ENCODE peak calls at places on chromosomes 12 and 14, in five cellular contexts. Z is naive thymus-derived CD4-positive, alpha-beta T cell; K is endothelial cell of umbilical vein; G is CD4-positive, alpha-beta memory T cell; H is aorta. I is an unnamed sample.

GRCh38 chr12:116375278-116375842 is 97.9 kb upstream of the MED13L start:
- DNase-seq in Z (no peak), K (no peak), G (no peak), H (peak; percentile 25), I (no peak)

GRCh38 chr14:104322531-104323466 is 184.4 kb downstream of the KIF26A start:
- DNase-seq in Z (no peak), K (no peak), G (no peak), H (no peak), I (no peak)

GRCh38 chr12:121958521-121959240 is 40.3 kb downstream of the CFAP251 start:
- DNase-seq in Z (no peak), K (no peak), G (no peak), H (no peak), I (no peak)

GRCh38 chr14:49907186-49907585 is 14.3 kb downstream of the ARF6 start:
- DNase-seq in Z (no peak), K (peak; percentile 54), G (no peak), H (no peak), I (no peak)

GRCh38 chr12:18905134-18905533 is 167.2 kb downstream of the CAPZA3 start:
- DNase-seq in Z (no peak), K (no peak), G (no peak), H (no peak), I (no peak)

GRCh38 chr14:102510616-102511520 is 1.3 kb upstream of the ANKRD9 start:
- DNase-seq in Z (peak; percentile 17), K (no peak), G (no peak), H (no peak), I (no peak)

GRCh38 chr14:94293578-94293924 is 483 bp upstream of the SERPINA10 start:
- DNase-seq in Z (no peak), K (no peak), G (no peak), H (no peak), I (no peak)

GRCh38 chr14:69356903-69357543 is 41.1 kb downstream of the ERH start:
- DNase-seq in Z (no peak), K (no peak), G (no peak), H (no peak), I (no peak)

GRCh38 chr14:105087963-105088811 is 23.0 kb upstream of the GPR132 start:
- DNase-seq in Z (no peak), K (no peak), G (no peak), H (peak; percentile 91), I (no peak)

GRCh38 chr12:93361159-93361919 is 16.4 kb upstream of the NUDT4 start:
- DNase-seq in Z (no peak), K (no peak), G (no peak), H (no peak), I (no peak)

GRCh38 chr12:127675936-127676335 is 591.0 kb upstream of the TMEM132C start:
- DNase-seq in Z (no peak), K (no peak), G (no peak), H (no peak), I (no peak)

GRCh38 chr12:119669744-119670472 is 2.0 kb downstream of the PRKAB1 start:
- DNase-seq in Z (no peak), K (peak; percentile 63), G (no peak), H (no peak), I (no peak)

GRCh38 chr14:55255185-55255584 is 16.0 kb upstream of the FBXO34 start:
- DNase-seq in Z (no peak), K (no peak), G (no peak), H (no peak), I (no peak)

GRCh38 chr12:122001379-122002209 is 20.1 kb upstream of the BCL7A start:
- DNase-seq in Z (no peak), K (no peak), G (no peak), H (peak; percentile 31), I (no peak)

GRCh38 chr12:13097526-13097925 is 5.9 kb downstream of the GSG1 start:
- DNase-seq in Z (no peak), K (no peak), G (no peak), H (no peak), I (no peak)

GRCh38 chr12:103249614-103250013 is 246.2 kb downstream of the C12orf42 start:
- DNase-seq in Z (no peak), K (no peak), G (no peak), H (no peak), I (no peak)

GRCh38 chr14:75476274-75476995 is 45.8 kb upstream of the BATF start:
- DNase-seq in Z (no peak), K (no peak), G (no peak), H (peak; percentile 73), I (no peak)

GRCh38 chr12:98440165-98440581 is 75.2 kb upstream of the TMPO start:
- DNase-seq in Z (no peak), K (peak; percentile 95), G (no peak), H (no peak), I (no peak)

GRCh38 chr12:51488281-51488680 is 63.6 kb downstream of the SLC4A8 start:
- DNase-seq in Z (no peak), K (no peak), G (no peak), H (no peak), I (no peak)

GRCh38 chr12:47823422-47824086 is 3.9 kb upstream of the HDAC7 start:
- DNase-seq in Z (no peak), K (no peak), G (no peak), H (no peak), I (no peak)

GRCh38 chr14:49549881-49550280 is 36.3 kb downstream of the RPS29 start:
- DNase-seq in Z (no peak), K (no peak), G (no peak), H (no peak), I (no peak)

GRCh38 chr12:25386823-25387134 is 136.1 kb upstream of the KRAS start:
- DNase-seq in Z (no peak), K (no peak), G (no peak), H (no peak), I (no peak)

GRCh38 chr12:123141615-123142517 is 9.0 kb downstream of the PITPNM2 start:
- DNase-seq in Z (no peak), K (peak; percentile 72), G (no peak), H (peak; percentile 83), I (no peak)

GRCh38 chr12:45259732-45260480 is 44.0 kb downstream of the ANO6 start:
- DNase-seq in Z (no peak), K (peak; percentile 68), G (no peak), H (no peak), I (no peak)

GRCh38 chr12:109539508-109539907 is 33.8 kb downstream of the MMAB start:
- DNase-seq in Z (no peak), K (peak; percentile 44), G (no peak), H (no peak), I (no peak)

GRCh38 chr12:42278116-42278485 is 40.1 kb upstream of the YAF2 start:
- DNase-seq in Z (no peak), K (no peak), G (no peak), H (no peak), I (no peak)

GRCh38 chr12:131473721-131474709 is 236.9 kb upstream of the SFSWAP start:
- DNase-seq in Z (no peak), K (no peak), G (no peak), H (no peak), I (no peak)
- H3K9me3 ChIP-seq in Z (no peaks in the 10 kb centered on the region), K (no peaks in the 10 kb centered on the region), G (no peaks in the 10 kb centered on the region), H (no peaks in the 10 kb centered on the region), I (no peaks in the 10 kb centered on the region)

DNA sequence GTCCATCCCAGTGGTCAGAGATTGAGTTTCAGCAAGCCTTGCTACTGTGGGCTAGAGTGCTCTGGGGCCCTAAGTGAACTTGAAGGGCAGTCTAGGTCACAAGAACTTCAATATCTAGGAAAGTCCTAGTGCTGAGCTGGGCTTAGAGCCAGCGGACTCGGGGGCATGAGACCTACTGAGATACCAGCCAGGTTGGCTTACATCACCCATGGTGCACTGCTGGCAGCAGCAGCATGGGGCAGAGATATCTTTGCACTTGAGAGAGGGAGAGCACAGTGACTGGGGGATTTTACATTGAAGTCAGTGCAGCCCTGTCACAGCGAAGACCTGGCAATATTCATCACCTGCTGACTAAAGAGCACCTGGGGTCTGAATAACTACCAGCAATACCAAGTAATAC is 158.3 kb upstream of the PRKD1 start:
- DNase-seq in Z (no peak), K (no peak), G (no peak), H (no peak), I (no peak)
- H3K9me3 ChIP-seq in Z (no peaks in the 10 kb centered on the region), K (no peaks in the 10 kb centered on the region), G (no peaks in the 10 kb centered on the region), H (peaks cover 2% of the 10 kb centered on the region), I (no peaks in the 10 kb centered on the region)

GRCh38 chr14:81859071-81859470 is 325.4 kb upstream of the SEL1L start:
- DNase-seq in Z (no peak), K (no peak), G (no peak), H (no peak), I (no peak)
- H3K9me3 ChIP-seq in Z (no peaks in the 10 kb centered on the region), K (peaks cover 1% of the 10 kb centered on the region), G (no peaks in the 10 kb centered on the region), H (peaks cover 6% of the 10 kb centered on the region), I (peaks cover 5% of the 10 kb centered on the region)

DNA sequence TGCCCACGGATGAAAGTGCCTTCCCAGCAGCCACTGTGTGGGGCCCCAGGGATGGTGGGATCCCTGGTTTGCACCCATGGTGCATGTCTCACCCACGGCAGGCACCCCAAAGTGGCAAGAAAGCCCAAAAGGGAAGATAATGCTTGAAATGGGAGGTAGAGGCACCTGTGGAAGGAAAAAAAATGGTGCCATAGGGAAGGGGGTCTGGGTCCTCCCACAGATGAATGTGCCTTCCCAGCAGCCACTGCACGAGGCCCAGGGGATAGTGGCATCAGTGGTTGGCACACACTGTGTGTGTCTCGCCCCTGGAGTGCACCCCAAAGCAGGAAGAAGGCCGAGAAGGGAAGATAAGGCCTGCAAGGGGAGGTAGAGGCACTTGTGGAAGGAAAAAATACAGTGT is 264.2 kb downstream of the ALG10 start:
- DNase-seq in Z (no peak), K (no peak), G (no peak), H (no peak), I (no peak)
- H3K9me3 ChIP-seq in Z (no peaks in the 10 kb centered on the region), K (no peaks in the 10 kb centered on the region), G (no peaks in the 10 kb centered on the region), H (no peaks in the 10 kb centered on the region), I (no peaks in the 10 kb centered on the region)

DNA sequence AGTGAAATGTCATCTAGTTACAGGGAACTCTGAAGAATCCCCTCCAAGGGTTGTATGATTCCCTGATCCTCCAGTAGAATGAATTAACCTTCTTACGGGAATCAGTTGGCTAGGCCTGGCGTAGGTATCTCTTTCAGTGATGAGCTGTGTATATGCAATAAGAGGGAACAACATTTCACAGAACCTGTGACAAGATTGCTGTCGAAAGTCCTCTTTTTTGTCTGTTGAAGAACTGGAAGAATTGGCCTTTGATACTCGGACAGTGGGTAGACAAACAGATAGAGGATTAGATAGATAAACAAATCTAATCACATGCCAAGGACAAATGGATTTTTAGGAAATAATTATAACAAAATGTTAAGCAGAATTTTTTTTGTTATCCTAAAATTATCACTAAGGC is 184.6 kb downstream of the MDGA2 start:
- DNase-seq in Z (no peak), K (no peak), G (no peak), H (no peak), I (no peak)
- H3K9me3 ChIP-seq in Z (no peaks in the 10 kb centered on the region), K (no peaks in the 10 kb centered on the region), G (no peaks in the 10 kb centered on the region), H (no peaks in the 10 kb centered on the region), I (no peaks in the 10 kb centered on the region)

GRCh38 chr12:34372003-34372402 is 349.7 kb downstream of the ALG10 start:
- DNase-seq in Z (no peak), K (no peak), G (no peak), H (no peak), I (no peak)
- H3K9me3 ChIP-seq in Z (no peaks in the 10 kb centered on the region), K (peaks cover 2% of the 10 kb centered on the region), G (no peaks in the 10 kb centered on the region), H (peaks cover 5% of the 10 kb centered on the region), I (no peaks in the 10 kb centered on the region)

GRCh38 chr14:100629098-100629497 is 41.9 kb upstream of the BEGAIN start:
- DNase-seq in Z (no peak), K (no peak), G (no peak), H (no peak), I (no peak)
- H3K9me3 ChIP-seq in Z (no peaks in the 10 kb centered on the region), K (no peaks in the 10 kb centered on the region), G (no peaks in the 10 kb centered on the region), H (peaks cover 1% of the 10 kb centered on the region), I (no peaks in the 10 kb centered on the region)

I was measured in T-helper 17 cell.